ENCODE peak calls at places on chromosomes 2 and 18, in four cellular contexts. S is heart left ventricle, E is transverse colon, M is fibroblast of lung. L is an unnamed sample.

GRCh38 chr18:62187543-62188378 is 706 bp downstream of the RELCH start:
- DNase-seq in S (peak; percentile 12), E (peak; percentile 47), M (peak; percentile 20), L (peak; percentile 29)

GRCh38 chr18:26802330-26803200 is 62.9 kb downstream of the AQP4 start:
- DNase-seq in S (no peak), E (no peak), M (no peak), L (no peak)

GRCh38 chr2:95342556-95343320 is 45.6 kb downstream of the KCNIP3 start:
- DNase-seq in S (no peak), E (no peak), M (no peak), L (no peak)

GRCh38 chr2:133498615-133499585 is 69.4 kb downstream of the NCKAP5 start:
- DNase-seq in S (no peak), E (peak; percentile 21), M (no peak), L (no peak)

GRCh38 chr2:231037202-231037730 is at the start of gene C2orf72:
- DNase-seq in S (no peak), E (no peak), M (no peak), L (no peak)

GRCh38 chr2:129709030-129709955 is 270.2 kb upstream of the RAB6C start:
- DNase-seq in S (no peak), E (no peak), M (no peak), L (no peak)

GRCh38 chr2:60313470-60314172 is 239.8 kb downstream of the BCL11A start:
- DNase-seq in S (no peak), E (no peak), M (no peak), L (no peak)

GRCh38 chr2:199977984-199978415 is 22.6 kb downstream of the MAIP1 start:
- DNase-seq in S (no peak), E (peak; percentile 67), M (peak; percentile 66), L (peak; percentile 75)

GRCh38 chr2:196225213-196225612 is 53.8 kb upstream of the STK17B start:
- DNase-seq in S (no peak), E (no peak), M (peak; percentile 80), L (peak; percentile 54)

GRCh38 chr2:951224-952006 is 766 bp downstream of the SNTG2 start:
- DNase-seq in S (no peak), E (no peak), M (no peak), L (no peak)

GRCh38 chr2:949894-950626 is 589 bp upstream of the SNTG2 start:
- DNase-seq in S (no peak), E (no peak), M (no peak), L (no peak)

GRCh38 chr2:946073-947005 is 4.3 kb upstream of the SNTG2 start:
- DNase-seq in S (no peak), E (no peak), M (no peak), L (no peak)

GRCh38 chr2:950627-950992 is at the start of gene SNTG2:
- DNase-seq in S (peak; percentile 37), E (peak; percentile 48), M (no peak), L (no peak)

DNA sequence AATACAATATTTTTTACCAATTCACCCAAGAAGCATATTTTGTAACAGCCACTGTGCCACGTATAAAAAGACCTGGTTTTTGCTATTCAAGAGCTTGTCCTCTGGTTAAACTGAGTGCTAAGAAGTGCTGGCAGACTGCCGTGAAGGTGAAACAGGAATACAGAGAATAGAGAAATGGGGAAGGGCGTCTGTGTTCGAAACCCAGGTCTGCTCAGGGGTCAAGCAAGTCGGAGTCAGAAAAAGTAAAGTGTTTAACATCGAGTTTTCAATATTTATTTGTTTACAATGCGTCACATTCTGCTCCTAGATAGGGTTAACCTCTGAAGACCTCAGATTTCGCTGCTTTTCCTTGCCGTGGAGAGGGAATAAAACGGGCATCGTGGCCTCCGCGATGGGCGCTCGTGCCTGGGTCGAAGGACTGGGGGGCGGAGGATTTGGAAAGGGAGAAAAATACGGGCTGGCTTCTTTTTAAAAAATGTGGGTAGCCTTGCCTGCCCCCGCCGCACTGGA is 1.2 kb upstream of the SNTG2 start:
- DNase-seq in S (no peak), E (no peak), M (no peak), L (no peak)
- H3K4me3 ChIP-seq in S (peak overlapping the region; percentile 59), E (no peak overlapping the region), M (no peak overlapping the region), L (peak overlapping the region; percentile 44)

DNA sequence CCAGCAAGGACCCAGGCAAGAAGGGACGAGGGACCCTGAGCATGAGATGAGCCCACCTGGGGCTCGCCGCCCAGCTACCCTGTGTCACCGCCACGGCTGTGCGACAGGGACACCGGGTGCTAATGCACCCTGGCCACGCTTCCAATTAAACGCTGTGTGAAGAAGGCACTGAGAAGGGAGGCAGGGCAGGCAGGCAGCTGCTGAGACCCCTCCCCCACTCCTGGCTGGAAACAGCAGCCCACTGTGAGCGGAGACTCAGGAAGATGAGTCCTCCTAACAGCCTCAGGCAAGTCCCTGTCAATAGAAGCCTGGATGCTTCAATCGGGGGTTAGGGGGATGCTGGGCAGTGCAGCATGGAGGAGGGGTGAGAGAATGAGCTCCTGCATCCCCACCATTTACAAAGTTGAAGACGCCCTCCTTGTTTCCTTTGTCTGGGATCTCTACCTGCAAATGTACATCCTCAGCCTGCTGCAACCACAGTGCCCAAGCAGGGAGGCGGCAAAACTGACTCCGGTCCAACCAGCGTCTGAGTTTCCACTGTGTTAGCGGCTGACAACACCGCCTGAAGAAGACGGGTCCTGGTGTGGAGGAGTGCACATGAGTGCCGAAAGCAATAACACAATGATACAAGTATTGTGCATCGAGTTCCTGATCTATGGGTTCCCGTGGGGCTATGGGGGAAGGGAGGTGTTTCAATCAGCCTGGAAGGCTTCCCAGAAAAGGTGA is 12.8 kb downstream of the TMEM163 start:
- DNase-seq in S (no peak), E (no peak), M (no peak), L (no peak)
- H3K4me3 ChIP-seq in S (no peak overlapping the region), E (no peak overlapping the region), M (no peak overlapping the region), L (no peak overlapping the region)

DNA sequence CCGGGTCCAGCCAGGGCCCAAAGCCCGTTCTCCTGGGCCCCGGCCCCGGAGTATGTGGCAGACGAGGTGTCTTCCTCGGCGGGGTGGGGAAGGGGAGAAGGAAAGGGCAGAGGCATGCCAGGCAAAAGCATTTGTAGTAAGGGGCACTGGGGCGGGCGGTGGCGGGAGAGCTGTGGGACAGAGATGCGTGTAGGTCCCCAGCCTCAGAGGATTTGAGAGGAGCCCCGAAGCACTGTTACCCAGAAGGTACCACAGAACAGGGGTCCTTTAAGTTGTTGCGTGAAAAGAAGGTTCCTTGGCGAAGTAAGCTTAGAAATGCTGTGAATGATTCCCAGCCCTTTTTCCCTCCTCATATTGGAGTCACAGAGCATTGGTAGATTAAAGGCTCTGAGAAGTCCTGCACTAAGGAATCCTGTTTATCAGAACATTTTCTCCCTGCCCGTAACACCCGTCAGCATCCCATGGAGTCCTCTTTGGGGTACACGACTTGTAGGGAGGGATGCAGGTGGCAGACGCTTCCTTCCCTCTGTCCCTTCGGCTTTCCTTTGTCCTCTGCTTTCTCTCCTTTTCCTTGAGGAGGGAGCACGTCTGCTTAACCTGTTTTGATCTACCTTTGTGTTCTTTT is 12.5 kb downstream of the GAREM2 start:
- DNase-seq in S (no peak), E (no peak), M (no peak), L (no peak)
- H3K4me3 ChIP-seq in S (peak overlapping the region; percentile 78), E (peak overlapping the region; percentile 46), M (peak overlapping the region; percentile 40), L (peak overlapping the region; percentile 34)

DNA sequence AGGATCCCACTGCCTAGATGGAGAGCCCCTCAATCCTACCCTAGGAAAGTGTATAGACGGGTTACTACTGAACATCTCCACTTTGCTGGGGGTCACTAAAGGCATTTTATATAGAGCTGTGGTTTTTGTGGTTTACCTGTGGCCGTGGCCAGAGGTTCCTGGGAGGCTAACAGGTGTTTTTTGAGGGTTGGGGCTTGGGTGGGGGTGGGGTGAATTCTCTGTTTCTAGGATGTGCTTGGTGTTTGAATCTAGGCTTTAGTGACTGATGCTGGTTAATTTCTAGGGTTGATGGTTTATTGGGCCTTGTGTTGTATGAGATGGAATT is 7.7 kb downstream of the HOXD8 start:
- DNase-seq in S (no peak), E (no peak), M (no peak), L (no peak)
- H3K4me3 ChIP-seq in S (peak overlapping the region; percentile 68), E (peak overlapping the region; percentile 59), M (no peak overlapping the region), L (peak overlapping the region; percentile 57)

DNA sequence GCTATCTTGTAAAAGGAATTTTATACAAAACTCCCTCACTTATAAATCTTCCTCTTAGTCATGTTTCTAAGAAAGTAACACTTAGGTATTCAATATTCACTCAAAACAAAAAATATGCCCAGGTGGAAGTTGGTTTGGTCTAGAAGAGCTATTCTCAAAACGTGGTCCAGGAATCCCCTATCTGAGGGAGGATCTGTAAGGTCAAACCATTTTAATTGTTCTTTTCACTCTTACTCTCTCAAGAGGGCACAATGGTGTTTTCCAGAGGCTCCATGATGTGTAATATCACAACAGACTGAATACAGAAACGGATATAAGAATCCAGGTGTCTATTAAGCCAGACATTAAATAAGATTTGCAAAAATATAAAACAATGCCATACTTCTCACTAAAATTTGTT is 9.9 kb downstream of the MOB1A start:
- DNase-seq in S (no peak), E (no peak), M (no peak), L (no peak)
- H3K4me3 ChIP-seq in S (no peak overlapping the region), E (no peak overlapping the region), M (no peak overlapping the region), L (no peak overlapping the region)

GRCh38 chr2:201263774-201264173 is 3.4 kb downstream of the CASP8 start:
- DNase-seq in S (no peak), E (no peak), M (no peak), L (no peak)

GRCh38 chr2:201264472-201265173 is 4.3 kb downstream of the CASP8 start:
- DNase-seq in S (no peak), E (no peak), M (peak; percentile 13), L (no peak)

GRCh38 chr2:201261911-201262310 is 1.6 kb downstream of the CASP8 start:
- DNase-seq in S (no peak), E (no peak), M (no peak), L (no peak)

GRCh38 chr2:201261471-201261870 is 1.1 kb downstream of the CASP8 start:
- DNase-seq in S (no peak), E (peak; percentile 57), M (no peak), L (no peak)

GRCh38 chr2:201262718-201263117 is 2.4 kb downstream of the CASP8 start:
- DNase-seq in S (no peak), E (no peak), M (no peak), L (no peak)
- H3K4me3 ChIP-seq in S (no peak overlapping the region), E (no peak overlapping the region), M (no peak overlapping the region), L (no peak overlapping the region)

L was measured in astrocyte of the spinal cord.